ENCODE peak calls at places on chromosomes 12 and 14, in six cellular contexts. F is effector memory CD8-positive, alpha-beta T cell; A is astrocyte; U is COR-L47; W is activated CD4-positive, alpha-beta T cell treated with anti-CD3 and anti-CD28 coated beads, Interleukin-2, amount 50 U/mL, for 24 hours; H is HT-29. S is an unnamed sample.

GRCh38 chr14:51604078-51604477 is 47.6 kb upstream of the FRMD6 start:
- DNase-seq in W (no peak), H (no peak), F (no peak), U (no peak), A (peak), S (peak)

GRCh38 chr14:101992708-101993107 is 28.3 kb downstream of the DYNC1H1 start:
- DNase-seq in A (no peak), F (no peak), H (no peak), U (no peak), W (no peak), S (no peak)

GRCh38 chr14:54106802-54107377 is 150.3 kb upstream of the BMP4 start:
- DNase-seq in H (peak), W (no peak), U (no peak), F (no peak), A (peak), S (no peak)

GRCh38 chr12:26813812-26814211 is 19.2 kb downstream of the ITPR2 start:
- DNase-seq in W (no peak), F (no peak), A (no peak), U (no peak), H (no peak), S (no peak)

GRCh38 chr12:14930299-14930698 is 8.0 kb downstream of the ERP27 start:
- DNase-seq in A (peak), F (no peak), W (no peak), H (no peak), U (no peak), S (peak)

GRCh38 chr14:93045965-93046695 is 69.6 kb downstream of the ITPK1 start:
- DNase-seq in U (no peak), W (no peak), H (no peak), F (no peak), A (peak), S (peak)

GRCh38 chr12:48288387-48289268 is 62.1 kb downstream of the ZNF641 start:
- DNase-seq in F (no peak), H (no peak), W (no peak), U (no peak), A (no peak), S (no peak)

GRCh38 chr14:99300190-99300589 is 28.2 kb upstream of the BCL11B start:
- DNase-seq in W (no peak), U (no peak), F (no peak), A (no peak), H (no peak), S (no peak)

GRCh38 chr14:23160924-23161522 is 22.4 kb downstream of the SLC7A8 start:
- DNase-seq in F (no peak), W (no peak), A (peak), H (no peak), U (no peak), S (peak)

GRCh38 chr14:73457050-73457934 is 1.1 kb downstream of the NUMB start:
- DNase-seq in F (no peak), U (no peak), H (peak), A (no peak), W (no peak), S (peak)

GRCh38 chr14:104135121-104135903 is 3.1 kb upstream of the KIF26A start:
- DNase-seq in A (no peak), F (no peak), U (no peak), H (no peak), W (no peak), S (peak)

GRCh38 chr14:33592298-33592697 is 358.6 kb downstream of the EGLN3 start:
- DNase-seq in A (peak), U (no peak), H (no peak), F (no peak), W (no peak), S (peak)

GRCh38 chr14:101492716-101493115 is 68.6 kb upstream of the DIO3 start:
- DNase-seq in F (no peak), H (no peak), A (no peak), W (no peak), U (no peak), S (no peak)

GRCh38 chr12:131047789-131048610 is 94.3 kb downstream of the ADGRD1 start:
- DNase-seq in W (no peak), U (no peak), H (no peak), F (no peak), A (no peak), S (no peak)

GRCh38 chr14:55583942-55584468 is 4.0 kb downstream of the KTN1 start:
- DNase-seq in F (no peak), W (no peak), A (no peak), H (no peak), U (no peak), S (peak)

S was measured in iris pigment epithelial cell.